ENCODE peak calls at places on chromosomes 5 and 9, in seven cellular contexts. One of them, this sample, is unnamed.

GRCh38 chr9:12604154-12604825 is 88.9 kb upstream of the TYRP1 start:
- DNase-seq in HFFc6: peak
- DNase-seq in RPMI7951: peak
- DNase-seq in CD8-positive, alpha-beta T cell: no peak
- DNase-seq in heart left ventricle: peak
- DNase-seq in pons: peak
- DNase-seq in stimulated activated CD8-positive, alpha-beta memory T cell treated with anti-CD3 and anti-CD28 coated beads, Interleukin-7, amount 100 ng/mL, for 4 hours: no peak
- DNase-seq in this sample: no peak

GRCh38 chr5:147658293-147658932 is 124.1 kb downstream of the JAKMIP2 start:
- DNase-seq in HFFc6: no peak
- DNase-seq in RPMI7951: no peak
- DNase-seq in CD8-positive, alpha-beta T cell: no peak
- DNase-seq in heart left ventricle: no peak
- DNase-seq in pons: no peak
- DNase-seq in stimulated activated CD8-positive, alpha-beta memory T cell treated with anti-CD3 and anti-CD28 coated beads, Interleukin-7, amount 100 ng/mL, for 4 hours: no peak
- DNase-seq in this sample: no peak

GRCh38 chr9:87445646-87446045 is 52.0 kb upstream of the DAPK1 start:
- DNase-seq in HFFc6: no peak
- DNase-seq in RPMI7951: peak
- DNase-seq in CD8-positive, alpha-beta T cell: no peak
- DNase-seq in heart left ventricle: peak
- DNase-seq in pons: peak
- DNase-seq in stimulated activated CD8-positive, alpha-beta memory T cell treated with anti-CD3 and anti-CD28 coated beads, Interleukin-7, amount 100 ng/mL, for 4 hours: no peak
- DNase-seq in this sample: no peak

GRCh38 chr5:36653046-36653445 is 46.6 kb downstream of the SLC1A3 start:
- DNase-seq in HFFc6: no peak
- DNase-seq in RPMI7951: no peak
- DNase-seq in CD8-positive, alpha-beta T cell: no peak
- DNase-seq in heart left ventricle: no peak
- DNase-seq in pons: no peak
- DNase-seq in stimulated activated CD8-positive, alpha-beta memory T cell treated with anti-CD3 and anti-CD28 coated beads, Interleukin-7, amount 100 ng/mL, for 4 hours: no peak
- DNase-seq in this sample: no peak

GRCh38 chr5:144368556-144368955 is 197.9 kb downstream of the KCTD16 start:
- DNase-seq in HFFc6: peak
- DNase-seq in RPMI7951: no peak
- DNase-seq in CD8-positive, alpha-beta T cell: no peak
- DNase-seq in heart left ventricle: no peak
- DNase-seq in pons: no peak
- DNase-seq in stimulated activated CD8-positive, alpha-beta memory T cell treated with anti-CD3 and anti-CD28 coated beads, Interleukin-7, amount 100 ng/mL, for 4 hours: no peak
- DNase-seq in this sample: no peak

GRCh38 chr5:134133995-134134541 is 19.6 kb downstream of the TCF7 start:
- DNase-seq in HFFc6: no peak
- DNase-seq in RPMI7951: no peak
- DNase-seq in CD8-positive, alpha-beta T cell: no peak
- DNase-seq in heart left ventricle: peak
- DNase-seq in pons: no peak
- DNase-seq in stimulated activated CD8-positive, alpha-beta memory T cell treated with anti-CD3 and anti-CD28 coated beads, Interleukin-7, amount 100 ng/mL, for 4 hours: no peak
- DNase-seq in this sample: no peak

GRCh38 chr9:70479880-70480291 is 65.4 kb upstream of the KLF9 start:
- DNase-seq in HFFc6: no peak
- DNase-seq in RPMI7951: peak
- DNase-seq in CD8-positive, alpha-beta T cell: no peak
- DNase-seq in heart left ventricle: peak
- DNase-seq in pons: no peak
- DNase-seq in stimulated activated CD8-positive, alpha-beta memory T cell treated with anti-CD3 and anti-CD28 coated beads, Interleukin-7, amount 100 ng/mL, for 4 hours: no peak
- DNase-seq in this sample: no peak

GRCh38 chr9:89525673-89526374 is 27.9 kb upstream of the SEMA4D start:
- DNase-seq in HFFc6: no peak
- DNase-seq in RPMI7951: no peak
- DNase-seq in CD8-positive, alpha-beta T cell: no peak
- DNase-seq in heart left ventricle: no peak
- DNase-seq in pons: no peak
- DNase-seq in stimulated activated CD8-positive, alpha-beta memory T cell treated with anti-CD3 and anti-CD28 coated beads, Interleukin-7, amount 100 ng/mL, for 4 hours: no peak
- DNase-seq in this sample: no peak

GRCh38 chr9:124133752-124134151 is 122.2 kb downstream of the LHX2 start:
- DNase-seq in HFFc6: no peak
- DNase-seq in RPMI7951: peak
- DNase-seq in CD8-positive, alpha-beta T cell: no peak
- DNase-seq in heart left ventricle: no peak
- DNase-seq in pons: peak
- DNase-seq in stimulated activated CD8-positive, alpha-beta memory T cell treated with anti-CD3 and anti-CD28 coated beads, Interleukin-7, amount 100 ng/mL, for 4 hours: no peak
- DNase-seq in this sample: no peak

GRCh38 chr9:109478665-109479380 is 19.3 kb downstream of the PTPN3 start:
- DNase-seq in HFFc6: no peak
- DNase-seq in RPMI7951: no peak
- DNase-seq in CD8-positive, alpha-beta T cell: no peak
- DNase-seq in heart left ventricle: no peak
- DNase-seq in pons: no peak
- DNase-seq in stimulated activated CD8-positive, alpha-beta memory T cell treated with anti-CD3 and anti-CD28 coated beads, Interleukin-7, amount 100 ng/mL, for 4 hours: no peak
- DNase-seq in this sample: no peak

GRCh38 chr5:38321978-38322377 is 63.6 kb downstream of the EGFLAM start:
- DNase-seq in HFFc6: no peak
- DNase-seq in RPMI7951: no peak
- DNase-seq in CD8-positive, alpha-beta T cell: no peak
- DNase-seq in heart left ventricle: no peak
- DNase-seq in pons: no peak
- DNase-seq in stimulated activated CD8-positive, alpha-beta memory T cell treated with anti-CD3 and anti-CD28 coated beads, Interleukin-7, amount 100 ng/mL, for 4 hours: no peak
- DNase-seq in this sample: no peak

GRCh38 chr5:6236858-6237481 is 141.4 kb downstream of the MED10 start:
- DNase-seq in HFFc6: no peak
- DNase-seq in RPMI7951: no peak
- DNase-seq in CD8-positive, alpha-beta T cell: no peak
- DNase-seq in heart left ventricle: no peak
- DNase-seq in pons: no peak
- DNase-seq in stimulated activated CD8-positive, alpha-beta memory T cell treated with anti-CD3 and anti-CD28 coated beads, Interleukin-7, amount 100 ng/mL, for 4 hours: no peak
- DNase-seq in this sample: no peak

GRCh38 chr9:123655681-123656423 is 274.1 kb downstream of the DENND1A start:
- DNase-seq in HFFc6: no peak
- DNase-seq in RPMI7951: no peak
- DNase-seq in CD8-positive, alpha-beta T cell: no peak
- DNase-seq in heart left ventricle: no peak
- DNase-seq in pons: no peak
- DNase-seq in stimulated activated CD8-positive, alpha-beta memory T cell treated with anti-CD3 and anti-CD28 coated beads, Interleukin-7, amount 100 ng/mL, for 4 hours: no peak
- DNase-seq in this sample: no peak

GRCh38 chr9:135592625-135593024 is 31.1 kb downstream of the PAEP start:
- DNase-seq in HFFc6: no peak
- DNase-seq in RPMI7951: no peak
- DNase-seq in CD8-positive, alpha-beta T cell: no peak
- DNase-seq in heart left ventricle: no peak
- DNase-seq in pons: no peak
- DNase-seq in stimulated activated CD8-positive, alpha-beta memory T cell treated with anti-CD3 and anti-CD28 coated beads, Interleukin-7, amount 100 ng/mL, for 4 hours: no peak
- DNase-seq in this sample: no peak

GRCh38 chr5:115702025-115702424 is 76.2 kb upstream of the TMED7 start:
- DNase-seq in HFFc6: no peak
- DNase-seq in RPMI7951: no peak
- DNase-seq in CD8-positive, alpha-beta T cell: no peak
- DNase-seq in heart left ventricle: no peak
- DNase-seq in pons: no peak
- DNase-seq in stimulated activated CD8-positive, alpha-beta memory T cell treated with anti-CD3 and anti-CD28 coated beads, Interleukin-7, amount 100 ng/mL, for 4 hours: no peak
- DNase-seq in this sample: no peak

GRCh38 chr9:112503170-112503569 is 16.5 kb downstream of the KIAA1958 start:
- DNase-seq in HFFc6: no peak
- DNase-seq in RPMI7951: no peak
- DNase-seq in CD8-positive, alpha-beta T cell: no peak
- DNase-seq in heart left ventricle: no peak
- DNase-seq in pons: no peak
- DNase-seq in stimulated activated CD8-positive, alpha-beta memory T cell treated with anti-CD3 and anti-CD28 coated beads, Interleukin-7, amount 100 ng/mL, for 4 hours: no peak
- DNase-seq in this sample: no peak

GRCh38 chr5:102582706-102583105 is 83.9 kb upstream of the SLCO6A1 start:
- DNase-seq in HFFc6: no peak
- DNase-seq in RPMI7951: no peak
- DNase-seq in CD8-positive, alpha-beta T cell: no peak
- DNase-seq in heart left ventricle: no peak
- DNase-seq in pons: no peak
- DNase-seq in stimulated activated CD8-positive, alpha-beta memory T cell treated with anti-CD3 and anti-CD28 coated beads, Interleukin-7, amount 100 ng/mL, for 4 hours: no peak
- DNase-seq in this sample: no peak

GRCh38 chr9:114619205-114619758 is 8.2 kb downstream of the TMEM268 start:
- DNase-seq in HFFc6: no peak
- DNase-seq in RPMI7951: no peak
- DNase-seq in CD8-positive, alpha-beta T cell: no peak
- DNase-seq in heart left ventricle: no peak
- DNase-seq in pons: peak
- DNase-seq in stimulated activated CD8-positive, alpha-beta memory T cell treated with anti-CD3 and anti-CD28 coated beads, Interleukin-7, amount 100 ng/mL, for 4 hours: no peak
- DNase-seq in this sample: no peak

GRCh38 chr5:39138892-39139291 is 64.7 kb upstream of the RICTOR start:
- DNase-seq in HFFc6: peak
- DNase-seq in RPMI7951: peak
- DNase-seq in CD8-positive, alpha-beta T cell: no peak
- DNase-seq in heart left ventricle: no peak
- DNase-seq in pons: no peak
- DNase-seq in stimulated activated CD8-positive, alpha-beta memory T cell treated with anti-CD3 and anti-CD28 coated beads, Interleukin-7, amount 100 ng/mL, for 4 hours: no peak
- DNase-seq in this sample: no peak

GRCh38 chr5:83015676-83016075 is 61.5 kb downstream of the TMEM167A start:
- DNase-seq in HFFc6: no peak
- DNase-seq in RPMI7951: no peak
- DNase-seq in CD8-positive, alpha-beta T cell: no peak
- DNase-seq in heart left ventricle: no peak
- DNase-seq in pons: no peak
- DNase-seq in stimulated activated CD8-positive, alpha-beta memory T cell treated with anti-CD3 and anti-CD28 coated beads, Interleukin-7, amount 100 ng/mL, for 4 hours: no peak
- DNase-seq in this sample: no peak

GRCh38 chr5:58265531-58265930 is 194.4 kb downstream of the PLK2 start:
- DNase-seq in HFFc6: no peak
- DNase-seq in RPMI7951: no peak
- DNase-seq in CD8-positive, alpha-beta T cell: no peak
- DNase-seq in heart left ventricle: no peak
- DNase-seq in pons: no peak
- DNase-seq in stimulated activated CD8-positive, alpha-beta memory T cell treated with anti-CD3 and anti-CD28 coated beads, Interleukin-7, amount 100 ng/mL, for 4 hours: no peak
- DNase-seq in this sample: no peak

GRCh38 chr5:158234323-158235158 is 375.6 kb upstream of the CLINT1 start:
- DNase-seq in HFFc6: no peak
- DNase-seq in RPMI7951: no peak
- DNase-seq in CD8-positive, alpha-beta T cell: no peak
- DNase-seq in heart left ventricle: no peak
- DNase-seq in pons: no peak
- DNase-seq in stimulated activated CD8-positive, alpha-beta memory T cell treated with anti-CD3 and anti-CD28 coated beads, Interleukin-7, amount 100 ng/mL, for 4 hours: no peak
- DNase-seq in this sample: no peak

GRCh38 chr9:93974151-93974550 is 19.0 kb upstream of the BARX1 start:
- DNase-seq in HFFc6: no peak
- DNase-seq in RPMI7951: no peak
- DNase-seq in CD8-positive, alpha-beta T cell: no peak
- DNase-seq in heart left ventricle: no peak
- DNase-seq in pons: no peak
- DNase-seq in stimulated activated CD8-positive, alpha-beta memory T cell treated with anti-CD3 and anti-CD28 coated beads, Interleukin-7, amount 100 ng/mL, for 4 hours: no peak
- DNase-seq in this sample: no peak

GRCh38 chr5:53997736-53998627 is 312.4 kb downstream of the ARL15 start:
- DNase-seq in HFFc6: no peak
- DNase-seq in RPMI7951: no peak
- DNase-seq in CD8-positive, alpha-beta T cell: no peak
- DNase-seq in heart left ventricle: no peak
- DNase-seq in pons: no peak
- DNase-seq in stimulated activated CD8-positive, alpha-beta memory T cell treated with anti-CD3 and anti-CD28 coated beads, Interleukin-7, amount 100 ng/mL, for 4 hours: no peak
- DNase-seq in this sample: no peak

GRCh38 chr5:89864941-89865340 is 544.6 kb downstream of the CETN3 start:
- DNase-seq in HFFc6: no peak
- DNase-seq in RPMI7951: no peak
- DNase-seq in CD8-positive, alpha-beta T cell: no peak
- DNase-seq in heart left ventricle: no peak
- DNase-seq in pons: no peak
- DNase-seq in stimulated activated CD8-positive, alpha-beta memory T cell treated with anti-CD3 and anti-CD28 coated beads, Interleukin-7, amount 100 ng/mL, for 4 hours: no peak
- DNase-seq in this sample: no peak

GRCh38 chr9:135036861-135037465 is 50.5 kb upstream of the OLFM1 start:
- DNase-seq in HFFc6: no peak
- DNase-seq in RPMI7951: no peak
- DNase-seq in CD8-positive, alpha-beta T cell: no peak
- DNase-seq in heart left ventricle: no peak
- DNase-seq in pons: no peak
- DNase-seq in stimulated activated CD8-positive, alpha-beta memory T cell treated with anti-CD3 and anti-CD28 coated beads, Interleukin-7, amount 100 ng/mL, for 4 hours: no peak
- DNase-seq in this sample: no peak

GRCh38 chr9:27529316-27530278 is at the start of gene MOB3B:
- DNase-seq in HFFc6: peak
- DNase-seq in RPMI7951: peak
- DNase-seq in CD8-positive, alpha-beta T cell: peak
- DNase-seq in heart left ventricle: peak
- DNase-seq in pons: peak
- DNase-seq in stimulated activated CD8-positive, alpha-beta memory T cell treated with anti-CD3 and anti-CD28 coated beads, Interleukin-7, amount 100 ng/mL, for 4 hours: peak
- DNase-seq in this sample: peak

GRCh38 chr9:34403554-34404380 is 27.1 kb upstream of the MYORG start:
- DNase-seq in HFFc6: peak
- DNase-seq in RPMI7951: peak
- DNase-seq in CD8-positive, alpha-beta T cell: peak
- DNase-seq in heart left ventricle: peak
- DNase-seq in pons: peak
- DNase-seq in stimulated activated CD8-positive, alpha-beta memory T cell treated with anti-CD3 and anti-CD28 coated beads, Interleukin-7, amount 100 ng/mL, for 4 hours: peak
- DNase-seq in this sample: peak

GRCh38 chr5:136749016-136749415 is 383.7 kb upstream of the TRPC7 start:
- DNase-seq in HFFc6: peak
- DNase-seq in RPMI7951: no peak
- DNase-seq in CD8-positive, alpha-beta T cell: no peak
- DNase-seq in heart left ventricle: no peak
- DNase-seq in pons: no peak
- DNase-seq in stimulated activated CD8-positive, alpha-beta memory T cell treated with anti-CD3 and anti-CD28 coated beads, Interleukin-7, amount 100 ng/mL, for 4 hours: no peak
- DNase-seq in this sample: no peak

GRCh38 chr5:1810581-1811101 is 9.4 kb downstream of the NDUFS6 start:
- DNase-seq in HFFc6: no peak
- DNase-seq in RPMI7951: no peak
- DNase-seq in CD8-positive, alpha-beta T cell: no peak
- DNase-seq in heart left ventricle: no peak
- DNase-seq in pons: no peak
- DNase-seq in stimulated activated CD8-positive, alpha-beta memory T cell treated with anti-CD3 and anti-CD28 coated beads, Interleukin-7, amount 100 ng/mL, for 4 hours: no peak
- DNase-seq in this sample: no peak

GRCh38 chr5:41637869-41638268 is 127.5 kb upstream of the PLCXD3 start:
- DNase-seq in HFFc6: no peak
- DNase-seq in RPMI7951: peak
- DNase-seq in CD8-positive, alpha-beta T cell: no peak
- DNase-seq in heart left ventricle: no peak
- DNase-seq in pons: no peak
- DNase-seq in stimulated activated CD8-positive, alpha-beta memory T cell treated with anti-CD3 and anti-CD28 coated beads, Interleukin-7, amount 100 ng/mL, for 4 hours: no peak
- DNase-seq in this sample: no peak

GRCh38 chr9:120740135-120740534 is 25.9 kb upstream of the MEGF9 start:
- DNase-seq in HFFc6: no peak
- DNase-seq in RPMI7951: peak
- DNase-seq in CD8-positive, alpha-beta T cell: no peak
- DNase-seq in heart left ventricle: no peak
- DNase-seq in pons: no peak
- DNase-seq in stimulated activated CD8-positive, alpha-beta memory T cell treated with anti-CD3 and anti-CD28 coated beads, Interleukin-7, amount 100 ng/mL, for 4 hours: no peak
- DNase-seq in this sample: no peak

GRCh38 chr5:138849439-138849838 is 25.7 kb downstream of the LRRTM2 start:
- DNase-seq in HFFc6: peak
- DNase-seq in RPMI7951: peak
- DNase-seq in CD8-positive, alpha-beta T cell: no peak
- DNase-seq in heart left ventricle: no peak
- DNase-seq in pons: no peak
- DNase-seq in stimulated activated CD8-positive, alpha-beta memory T cell treated with anti-CD3 and anti-CD28 coated beads, Interleukin-7, amount 100 ng/mL, for 4 hours: no peak
- DNase-seq in this sample: no peak